ENCODE peak calls at places on chromosomes 7 and 10, in four cellular contexts. C is astrocyte, K is mesendoderm, B is PC-3. Z is an unnamed sample.

GRCh38 chr7:90858546-90858945 is 262.4 kb downstream of the CDK14 start:
- DNase-seq in C (no peak), K (no peak), B (no peak), Z (no peak)

GRCh38 chr10:3486346-3487065 is 298.5 kb downstream of the KLF6 start:
- DNase-seq in K (peak; percentile 97), C (peak; percentile 67), B (peak; percentile 86), Z (peak; percentile 93)

GRCh38 chr10:132829403-132829802 is 43.5 kb upstream of the NKX6-2 start:
- DNase-seq in K (no peak), C (no peak), B (no peak), Z (no peak)

GRCh38 chr7:105306160-105306784 is 82.4 kb downstream of the SRPK2 start:
- DNase-seq in B (no peak), K (no peak), C (no peak), Z (no peak)

GRCh38 chr7:39894904-39895303 is 55.2 kb upstream of the CDK13 start:
- DNase-seq in C (no peak), K (no peak), B (no peak), Z (no peak)

GRCh38 chr7:25093268-25093802 is 31.7 kb downstream of the CYCS start:
- DNase-seq in K (peak; percentile 89), B (peak; percentile 90), C (peak; percentile 39), Z (peak; percentile 85)

GRCh38 chr7:149252378-149252777 is 9.6 kb upstream of the ZNF783 start:
- DNase-seq in C (no peak), K (no peak), B (no peak), Z (no peak)

GRCh38 chr10:73908853-73909611 is 1.9 kb upstream of the PLAU start:
- DNase-seq in C (peak; percentile 97), K (peak; percentile 82), B (peak; percentile 100), Z (peak; percentile 68)

GRCh38 chr7:47458486-47458885 is 123.4 kb downstream of the TNS3 start:
- DNase-seq in B (no peak), C (no peak), K (no peak), Z (no peak)

GRCh38 chr7:158858592-158859503 is 2.5 kb downstream of the DYNC2I1 start:
- DNase-seq in B (peak; percentile 67), K (peak; percentile 87), C (no peak), Z (no peak)

GRCh38 chr10:122292376-122292775 is 21.3 kb downstream of the BTBD16 start:
- DNase-seq in K (no peak), C (no peak), B (no peak), Z (no peak)

GRCh38 chr10:14128519-14128918 is 202.2 kb downstream of the FRMD4A start:
- DNase-seq in B (no peak), C (no peak), K (no peak), Z (no peak)

GRCh38 chr7:128006550-128007292 is 24.5 kb downstream of the LRRC4 start:
- DNase-seq in B (no peak), K (no peak), C (no peak), Z (no peak)

GRCh38 chr10:8146650-8147049 is 92.2 kb downstream of the GATA3 start:
- DNase-seq in B (peak; percentile 75), K (peak; percentile 10), C (peak; percentile 83), Z (no peak)

GRCh38 chr10:97729014-97729413 is 7.9 kb upstream of the ZFYVE27 start:
- DNase-seq in B (no peak), K (no peak), C (no peak), Z (no peak)

GRCh38 chr7:53531-53930 is 138.8 kb upstream of the FAM20C start:
- DNase-seq in K (no peak), B (no peak), C (no peak), Z (no peak)

GRCh38 chr10:7872041-7872442 is 53.7 kb downstream of the TAF3 start:
- DNase-seq in C (no peak), B (peak; percentile 23), K (peak; percentile 38), Z (peak; percentile 31)

GRCh38 chr10:131812736-131813604 is 87.8 kb upstream of the PPP2R2D start:
- DNase-seq in K (no peak), C (no peak), B (no peak), Z (no peak)

GRCh38 chr10:118721005-118721876 is 33.5 kb downstream of the CACUL1 start:
- DNase-seq in B (peak; percentile 80), C (peak; percentile 9), K (peak; percentile 51), Z (peak; percentile 60)

GRCh38 chr10:44879531-44879899 is 31.6 kb upstream of the TMEM72 start:
- DNase-seq in K (no peak), C (no peak), B (no peak), Z (no peak)

GRCh38 chr10:93160829-93161228 is 87.1 kb downstream of the CYP26A1 start:
- DNase-seq in B (peak; percentile 12), C (peak; percentile 91), K (no peak), Z (no peak)

GRCh38 chr10:7121154-7121797 is 289.6 kb downstream of the SFMBT2 start:
- DNase-seq in B (peak; percentile 51), K (peak; percentile 77), C (no peak), Z (peak; percentile 67)

GRCh38 chr7:51995780-51996179 is 679.2 kb upstream of the COBL start:
- DNase-seq in B (no peak), K (no peak), C (no peak), Z (no peak)

GRCh38 chr10:60114765-60115586 is 208.6 kb upstream of the CCDC6 start:
- DNase-seq in B (peak; percentile 96), K (peak; percentile 91), C (peak; percentile 61), Z (peak; percentile 64)

GRCh38 chr7:122518488-122518887 is 180.4 kb downstream of the RNF133 start:
- DNase-seq in C (no peak), K (peak; percentile 46), B (peak; percentile 27), Z (no peak)

GRCh38 chr7:147311332-147311731 is 1194.7 kb downstream of the CNTNAP2 start:
- DNase-seq in C (no peak), K (no peak), B (no peak), Z (no peak)

GRCh38 chr7:96026606-96027005 is 254.3 kb downstream of the DYNC1I1 start:
- DNase-seq in K (no peak), C (peak; percentile 63), B (peak; percentile 26), Z (no peak)

GRCh38 chr10:109984013-109984412 is 23.8 kb upstream of the ADD3 start:
- DNase-seq in K (no peak), B (no peak), C (no peak), Z (no peak)

GRCh38 chr7:42831051-42831952 is 80.6 kb downstream of the C7orf25 start:
- DNase-seq in B (peak; percentile 70), K (peak; percentile 41), C (peak; percentile 61), Z (peak; percentile 63)

GRCh38 chr7:99092064-99092720 is 51.7 kb downstream of the SMURF1 start:
- DNase-seq in C (no peak), K (no peak), B (no peak), Z (no peak)

GRCh38 chr7:134891262-134892001 is 94.9 kb upstream of the AGBL3 start:
- DNase-seq in K (peak; percentile 97), C (peak; percentile 96), B (peak; percentile 92), Z (peak; percentile 89)

GRCh38 chr7:3149231-3149960 is 105.7 kb upstream of the CARD11 start:
- DNase-seq in K (no peak), B (no peak), C (no peak), Z (no peak)

GRCh38 chr7:137980308-137980707 is 21.6 kb downstream of the CREB3L2 start:
- DNase-seq in C (no peak), B (no peak), K (no peak), Z (no peak)

GRCh38 chr7:48887500-48887899 is 36.8 kb upstream of the CDC14C start:
- DNase-seq in K (peak; percentile 11), B (peak; percentile 32), C (peak; percentile 32), Z (no peak)

GRCh38 chr10:113854757-113855626 is 531 bp downstream of the NHLRC2 start:
- DNase-seq in B (no peak), K (peak; percentile 69), C (peak; percentile 39), Z (peak; percentile 73)
- H3K79me2 ChIP-seq in B (peaks cover 57% of the 10 kb centered on the region), K (peaks cover 10% of the 10 kb centered on the region), C (peaks cover 36% of the 10 kb centered on the region), Z (peaks cover 48% of the 10 kb centered on the region)

GRCh38 chr7:101237206-101238067 is at the start of gene CLDN15:
- DNase-seq in K (no peak), B (no peak), C (no peak), Z (peak; percentile 56)

GRCh38 chr7:101239951-101240220 is 2.3 kb upstream of the CLDN15 start:
- DNase-seq in B (no peak), C (no peak), K (no peak), Z (no peak)

GRCh38 chr7:101239191-101239950 is 1.8 kb upstream of the CLDN15 start:
- DNase-seq in K (no peak), B (no peak), C (no peak), Z (no peak)

GRCh38 chr7:101240226-101241014 is 2.8 kb upstream of the CLDN15 start:
- DNase-seq in B (no peak), C (no peak), K (no peak), Z (no peak)

GRCh38 chr7:101238226-101239182 is 902 bp upstream of the CLDN15 start:
- DNase-seq in B (no peak), C (no peak), K (no peak), Z (no peak)
- H3K4me1 ChIP-seq in B (peaks cover 1% of the 10 kb centered on the region), C (peaks cover 2% of the 10 kb centered on the region), K (no peaks in the 10 kb centered on the region), Z (peaks cover 3% of the 10 kb centered on the region)

DNA sequence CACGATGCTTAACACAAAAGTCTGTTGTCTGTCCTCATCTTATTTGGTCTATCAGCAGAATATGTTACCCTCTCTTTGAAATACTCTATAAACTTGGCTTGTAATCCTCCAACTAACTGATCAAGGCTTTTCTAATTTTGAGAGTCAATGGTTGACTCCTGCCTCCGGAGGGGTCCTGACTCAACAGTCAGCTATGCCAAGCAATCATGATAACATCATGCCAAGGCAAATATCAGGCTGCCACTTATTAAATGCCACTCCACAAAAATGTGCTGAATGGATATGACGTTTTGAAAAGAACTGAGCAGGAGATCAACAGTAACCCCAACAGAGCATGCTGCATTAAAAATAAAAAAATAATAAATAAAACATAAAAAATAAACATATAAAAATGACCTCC is 116.1 kb downstream of the PARD3 start:
- DNase-seq in C (peak; percentile 72), B (peak; percentile 100), K (peak; percentile 51), Z (no peak)
- H3K79me2 ChIP-seq in C (peaks cover 48% of the 10 kb centered on the region), B (peaks cover 79% of the 10 kb centered on the region), K (peaks cover 40% of the 10 kb centered on the region), Z (peaks cover 88% of the 10 kb centered on the region)

DNA sequence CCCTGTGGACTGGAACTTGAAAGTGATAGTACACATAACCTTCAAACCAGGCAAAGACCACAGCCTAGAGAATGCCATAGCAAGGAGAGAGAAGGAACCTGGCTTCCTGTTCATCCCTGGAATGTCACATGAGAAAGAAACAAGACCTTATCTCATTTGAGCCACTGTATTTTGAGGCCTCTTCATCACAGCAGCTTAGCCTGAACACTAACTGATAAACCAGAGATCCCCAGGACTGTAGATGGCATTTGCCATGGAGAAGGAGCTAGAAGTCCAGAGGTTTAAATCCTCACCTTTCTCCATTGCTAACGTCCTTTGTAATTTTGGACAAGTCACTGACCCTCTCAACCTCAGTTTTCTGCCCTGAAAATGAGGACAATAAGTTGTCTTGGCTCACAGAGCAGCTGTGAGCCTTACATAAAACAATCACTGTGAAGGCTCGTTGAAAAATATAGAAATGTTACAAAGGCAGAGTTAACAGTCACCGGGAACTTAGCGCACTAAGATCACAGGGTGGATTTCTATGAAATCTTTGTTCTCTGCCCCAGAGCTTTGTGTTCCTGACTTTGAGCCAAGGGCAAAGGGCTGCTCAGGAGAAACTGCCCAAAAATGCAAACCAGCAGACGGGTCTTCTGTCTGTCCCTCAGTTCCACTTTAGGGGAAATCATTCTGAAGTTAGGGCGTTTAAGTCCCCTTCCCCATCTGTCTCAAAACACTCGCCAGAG is 197.0 kb downstream of the USP6NL start:
- DNase-seq in B (no peak), C (no peak), K (peak; percentile 27), Z (no peak)
- H3K4me1 ChIP-seq in B (no peaks in the 10 kb centered on the region), C (no peaks in the 10 kb centered on the region), K (no peaks in the 10 kb centered on the region), Z (no peaks in the 10 kb centered on the region)

GRCh38 chr7:38182450-38182849 is 4.4 kb downstream of the STARD3NL start:
- DNase-seq in B (no peak), C (no peak), K (no peak), Z (no peak)
- H3K79me2 ChIP-seq in B (peaks cover 64% of the 10 kb centered on the region), C (peaks cover 91% of the 10 kb centered on the region), K (peaks cover 36% of the 10 kb centered on the region), Z (peaks cover 84% of the 10 kb centered on the region)